ENCODE peak calls at places on chromosome 20, in seven cellular contexts. C is fibroblast of mammary gland, K is fibroblast of villous mesenchyme, Q is CD14-positive monocyte, Z is adrenal gland, F is astrocyte of the cerebellum, A is heart left ventricle. X is an unnamed sample.
A peak's percentile ranks its signal among the peaks of the same experiment; 100 is the strongest.

GRCh38 chr20:38894091-38894847 is 31.9 kb upstream of the FAM83D start:
- DNase-seq in C (peak; percentile 49), K (peak; percentile 4), Q (no peak), Z (no peak), F (no peak), A (peak; percentile 51), X (peak; percentile 89)

GRCh38 chr20:19781235-19781634 is 23.2 kb downstream of the RIN2 start:
- DNase-seq in C (no peak), K (no peak), Q (no peak), Z (no peak), F (no peak), A (no peak), X (no peak)

GRCh38 chr20:41143354-41143753 is 6.0 kb downstream of the PLCG1 start:
- DNase-seq in C (no peak), K (no peak), Q (no peak), Z (no peak), F (no peak), A (no peak), X (no peak)

GRCh38 chr20:61526907-61527306 is 274.8 kb downstream of the CDH4 start:
- DNase-seq in C (no peak), K (no peak), Q (no peak), Z (no peak), F (no peak), A (no peak), X (no peak)

GRCh38 chr20:45066372-45066771 is 34.6 kb downstream of the KCNS1 start:
- DNase-seq in C (peak; percentile 49), K (peak; percentile 32), Q (no peak), Z (no peak), F (no peak), A (no peak), X (no peak)

GRCh38 chr20:38321959-38322598 is 18.1 kb downstream of the BPI start:
- DNase-seq in C (peak; percentile 73), K (peak; percentile 72), Q (no peak), Z (peak; percentile 51), F (peak; percentile 64), A (no peak), X (peak; percentile 24)

GRCh38 chr20:36071848-36072247 is 82.7 kb upstream of the EPB41L1 start:
- DNase-seq in C (no peak), K (no peak), Q (no peak), Z (no peak), F (no peak), A (no peak), X (no peak)

GRCh38 chr20:62706344-62706743 is 2.3 kb upstream of the NTSR1 start:
- DNase-seq in C (no peak), K (no peak), Q (no peak), Z (no peak), F (no peak), A (no peak), X (no peak)

GRCh38 chr20:23686046-23686750 is 2.6 kb downstream of the CST4 start:
- DNase-seq in C (no peak), K (no peak), Q (no peak), Z (no peak), F (no peak), A (no peak), X (no peak)

GRCh38 chr20:16555754-16556153 is 17.5 kb downstream of the KIF16B start:
- DNase-seq in C (peak; percentile 83), K (no peak), Q (no peak), Z (no peak), F (no peak), A (no peak), X (no peak)

GRCh38 chr20:32368930-32369329 is 10.8 kb downstream of the ASXL1 start:
- DNase-seq in C (no peak), K (peak; percentile 38), Q (no peak), Z (no peak), F (no peak), A (no peak), X (no peak)

GRCh38 chr20:35611482-35611881 is 4.1 kb upstream of the SPAG4 start:
- DNase-seq in C (no peak), K (no peak), Q (no peak), Z (no peak), F (no peak), A (no peak), X (no peak)

GRCh38 chr20:33338465-33339258 is 55.6 kb downstream of the BPIFB1 start:
- DNase-seq in C (no peak), K (no peak), Q (no peak), Z (no peak), F (no peak), A (no peak), X (no peak)

GRCh38 chr20:34626978-34627377 is 49.9 kb downstream of the PIGU start:
- DNase-seq in C (no peak), K (no peak), Q (no peak), Z (no peak), F (no peak), A (no peak), X (no peak)

GRCh38 chr20:25867776-25868649 is 171.4 kb upstream of the ZNF337 start:
- DNase-seq in C (peak; percentile 71), K (peak; percentile 63), Q (no peak), Z (peak; percentile 82), F (peak; percentile 34), A (peak; percentile 86), X (peak; percentile 84)

GRCh38 chr20:14838663-14839650 is 501.5 kb upstream of the FLRT3 start:
- DNase-seq in C (peak; percentile 24), K (peak; percentile 13), Q (no peak), Z (no peak), F (peak; percentile 16), A (no peak), X (no peak)

GRCh38 chr20:61973515-61974356 is 91.9 kb downstream of the TAF4 start:
- DNase-seq in C (no peak), K (no peak), Q (no peak), Z (no peak), F (no peak), A (no peak), X (no peak)

GRCh38 chr20:41249371-41249770 is 68.2 kb downstream of the ZHX3 start:
- DNase-seq in C (peak; percentile 95), K (peak; percentile 87), Q (no peak), Z (peak; percentile 81), F (peak; percentile 55), A (peak; percentile 82), X (peak; percentile 35)

GRCh38 chr20:22834651-22835256 is 200.4 kb upstream of the SSTR4 start:
- DNase-seq in C (no peak), K (no peak), Q (no peak), Z (no peak), F (no peak), A (no peak), X (no peak)

GRCh38 chr20:4102381-4102780 is 87.0 kb upstream of the RNF24 start:
- DNase-seq in C (peak; percentile 90), K (peak; percentile 55), Q (no peak), Z (no peak), F (no peak), A (no peak), X (no peak)

GRCh38 chr20:24778585-24779031 is 170.5 kb upstream of the CST7 start:
- DNase-seq in C (no peak), K (no peak), Q (peak; percentile 30), Z (no peak), F (no peak), A (no peak), X (peak; percentile 54)

GRCh38 chr20:56605597-56605996 is 23.5 kb upstream of the TFAP2C start:
- DNase-seq in C (no peak), K (no peak), Q (no peak), Z (no peak), F (no peak), A (no peak), X (no peak)

DNA sequence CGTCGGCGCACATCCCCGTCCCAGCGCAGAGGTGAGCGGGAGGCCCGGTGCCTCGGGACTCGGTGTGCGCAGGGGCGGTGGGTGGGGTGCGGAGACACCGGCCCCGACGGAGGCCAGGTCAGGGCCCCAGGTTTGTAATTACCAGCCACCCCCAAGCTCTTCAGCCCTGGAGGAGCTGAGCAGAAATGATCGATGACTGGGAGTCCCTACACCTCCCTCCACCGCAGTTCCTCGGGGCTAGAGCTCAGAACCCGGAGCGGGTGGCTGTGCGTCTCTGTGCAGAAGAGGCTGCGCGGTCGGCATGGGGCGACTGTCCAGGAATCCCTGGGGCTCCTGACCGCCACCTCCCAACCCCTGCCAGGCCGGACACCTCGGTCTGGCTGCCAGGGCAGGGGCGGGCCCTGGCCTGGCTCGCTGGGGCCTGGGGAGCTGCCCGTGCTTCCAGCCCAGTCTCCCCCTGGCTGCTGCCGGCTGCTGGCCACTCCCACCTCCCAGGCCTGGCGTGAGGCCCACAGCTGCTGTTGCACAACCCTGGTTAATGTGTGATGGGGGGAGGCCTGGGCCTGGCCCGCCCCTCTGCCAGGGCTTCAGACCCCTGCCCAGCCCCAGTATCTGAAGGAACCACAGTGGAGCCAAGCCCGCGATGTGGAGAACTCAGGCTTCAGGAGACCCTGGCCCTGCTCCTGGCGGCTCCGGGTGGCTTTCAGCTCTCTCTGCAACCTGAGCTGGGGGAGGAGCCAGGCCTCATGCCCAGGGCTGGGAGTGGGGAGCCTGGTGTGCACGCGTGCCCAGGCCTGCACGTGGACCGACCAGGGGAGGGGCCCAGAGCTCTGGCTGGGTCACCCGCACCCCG is 1.2 kb downstream of the SLC2A4RG start:
- DNase-seq in C (peak; percentile 89), K (peak; percentile 94), Q (peak; percentile 73), Z (peak; percentile 95), F (peak; percentile 70), A (peak; percentile 94), X (peak; percentile 96)
- TF ChIP-seq CTCF in C (no peak), K (peak; percentile 26), Q (no peak), Z (peak; percentile 16), F (peak; percentile 23), A (no peak), X (peak; percentile 33)

GRCh38 chr20:20820104-20820503 is 107.7 kb upstream of the RALGAPA2 start:
- DNase-seq in C (peak; percentile 5), K (no peak), Q (no peak), Z (peak; percentile 34), F (no peak), A (no peak), X (peak; percentile 46)
- TF ChIP-seq CTCF in C (peak; percentile 32), K (peak; percentile 4), Q (peak; percentile 48), Z (peak; percentile 37), F (no peak), A (peak; percentile 12), X (peak; percentile 26)

GRCh38 chr20:49583343-49583668 is 15.4 kb upstream of the PTGIS start:
- DNase-seq in C (no peak), K (no peak), Q (no peak), Z (no peak), F (no peak), A (no peak), X (no peak)

GRCh38 chr20:49586967-49587587 is 19.1 kb upstream of the PTGIS start:
- DNase-seq in C (peak; percentile 88), K (peak; percentile 89), Q (no peak), Z (no peak), F (no peak), A (no peak), X (no peak)

GRCh38 chr20:49583669-49584417 is 15.9 kb upstream of the PTGIS start:
- DNase-seq in C (peak; percentile 88), K (peak; percentile 95), Q (peak; percentile 86), Z (peak; percentile 72), F (peak; percentile 75), A (peak; percentile 86), X (peak; percentile 78)

GRCh38 chr20:49584418-49585382 is 16.8 kb upstream of the PTGIS start:
- DNase-seq in C (no peak), K (peak; percentile 69), Q (no peak), Z (no peak), F (no peak), A (no peak), X (no peak)

GRCh38 chr20:49585585-49586245 is 17.8 kb upstream of the PTGIS start:
- DNase-seq in C (no peak), K (no peak), Q (no peak), Z (no peak), F (no peak), A (no peak), X (no peak)
- TF ChIP-seq CTCF in C (no peak), K (no peak), Q (no peak), Z (no peak), F (no peak), A (no peak), X (no peak)

GRCh38 chr20:50434653-50435396 is 75.4 kb upstream of the PTPN1 start:
- DNase-seq in C (peak; percentile 94), K (peak; percentile 99), Q (no peak), Z (peak; percentile 33), F (no peak), A (no peak), X (no peak)
- TF ChIP-seq CTCF in C (no peak), K (no peak), Q (no peak), Z (no peak), F (no peak), A (no peak), X (no peak)